ENCODE peak calls at places on chromosomes 2 and 18, in ten cellular contexts. I is cardiac muscle cell, R is psoas muscle, Q is MM.1S, L is AG04450, J is heart right ventricle, C is fibroblast of pulmonary artery, O is cardiac fibroblast, Y is neural progenitor cell, T is gastrocnemius medialis. K is an unnamed sample.

GRCh38 chr2:121076885-121077549 is 208.0 kb downstream of the TFCP2L1 start:
- DNase-seq in I (peak; percentile 82), R (peak; percentile 81), Q (peak; percentile 45), L (no peak), J (peak; percentile 34), C (peak; percentile 46), O (peak; percentile 48), Y (peak; percentile 88), T (peak; percentile 51), K (peak; percentile 85)

GRCh38 chr2:127508621-127509034 is 17.7 kb downstream of the IWS1 start:
- DNase-seq in I (peak; percentile 44), R (peak; percentile 87), Q (no peak), L (peak; percentile 88), J (peak; percentile 85), C (peak; percentile 97), O (peak; percentile 96), Y (no peak), T (peak; percentile 87), K (peak; percentile 30)

GRCh38 chr2:239164281-239164871 is 236.4 kb downstream of the HDAC4 start:
- DNase-seq in I (no peak), R (peak; percentile 42), Q (no peak), L (no peak), J (no peak), C (no peak), O (no peak), Y (no peak), T (peak; percentile 12), K (no peak)

GRCh38 chr2:241202268-241202585 is 13.8 kb downstream of the ANO7 start:
- DNase-seq in I (no peak), R (peak; percentile 48), Q (no peak), L (no peak), J (no peak), C (no peak), O (no peak), Y (no peak), T (no peak), K (no peak)

GRCh38 chr2:232543928-232544631 is 4.6 kb downstream of the CHRNG start:
- DNase-seq in I (no peak), R (no peak), Q (no peak), L (no peak), J (no peak), C (no peak), O (no peak), Y (no peak), T (peak; percentile 13), K (no peak)

GRCh38 chr18:13500227-13500865 is 226.0 kb downstream of the FAM210A start:
- DNase-seq in I (peak; percentile 9), R (peak; percentile 73), Q (no peak), L (no peak), J (peak; percentile 59), C (peak; percentile 55), O (peak; percentile 44), Y (peak; percentile 68), T (peak; percentile 65), K (no peak)

GRCh38 chr2:239307921-239308620 is 92.7 kb downstream of the HDAC4 start:
- DNase-seq in I (no peak), R (peak; percentile 75), Q (no peak), L (no peak), J (no peak), C (no peak), O (no peak), Y (no peak), T (peak; percentile 57), K (no peak)

GRCh38 chr2:150476213-150476740 is 11.2 kb downstream of the RND3 start:
- DNase-seq in I (no peak), R (no peak), Q (no peak), L (no peak), J (no peak), C (no peak), O (no peak), Y (no peak), T (no peak), K (no peak)

GRCh38 chr2:18795881-18796280 is 206.5 kb upstream of the NT5C1B start:
- DNase-seq in I (no peak), R (no peak), Q (no peak), L (no peak), J (no peak), C (peak; percentile 38), O (peak; percentile 49), Y (no peak), T (no peak), K (no peak)

GRCh38 chr2:52383541-52383940 is 1351.6 kb upstream of the NRXN1 start:
- DNase-seq in I (no peak), R (no peak), Q (no peak), L (no peak), J (no peak), C (no peak), O (no peak), Y (no peak), T (no peak), K (no peak)

DNA sequence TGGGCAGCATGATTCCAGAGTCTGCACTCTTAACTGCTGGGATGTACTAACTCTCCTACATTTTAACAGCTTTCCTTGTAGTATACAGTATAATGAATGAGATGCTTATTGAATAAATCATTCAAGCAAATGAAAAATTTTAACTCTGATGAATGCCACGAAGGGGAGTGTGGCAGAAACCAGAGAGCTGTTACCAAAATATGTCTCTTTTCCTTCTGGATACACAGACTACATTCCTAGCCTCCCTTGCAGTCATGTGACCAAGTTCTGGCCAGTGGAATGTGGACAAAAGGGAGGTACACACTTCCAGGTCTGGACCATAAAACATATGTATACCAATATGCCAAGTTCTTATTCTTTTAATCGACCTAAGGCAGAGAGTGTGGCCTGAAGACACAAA is 1.7 kb upstream of the EML4 start:
- DNase-seq in I (no peak), R (no peak), Q (no peak), L (no peak), J (no peak), C (peak; percentile 14), O (no peak), Y (no peak), T (no peak), K (no peak)
- TF ChIP-seq CTCF in I (no peak), R (no peak), Q (no peak), L (no peak), J (no peak), C (no peak), O (no peak), Y (no peak), T (no peak), K (no peak)

GRCh38 chr2:104249666-104250065 is 604.2 kb upstream of the POU3F3 start:
- DNase-seq in I (no peak), R (no peak), Q (no peak), L (no peak), J (no peak), C (no peak), O (no peak), Y (no peak), T (no peak), K (no peak)

GRCh38 chr2:104250635-104251034 is 603.3 kb upstream of the POU3F3 start:
- DNase-seq in I (no peak), R (no peak), Q (no peak), L (no peak), J (no peak), C (no peak), O (no peak), Y (no peak), T (no peak), K (no peak)

DNA sequence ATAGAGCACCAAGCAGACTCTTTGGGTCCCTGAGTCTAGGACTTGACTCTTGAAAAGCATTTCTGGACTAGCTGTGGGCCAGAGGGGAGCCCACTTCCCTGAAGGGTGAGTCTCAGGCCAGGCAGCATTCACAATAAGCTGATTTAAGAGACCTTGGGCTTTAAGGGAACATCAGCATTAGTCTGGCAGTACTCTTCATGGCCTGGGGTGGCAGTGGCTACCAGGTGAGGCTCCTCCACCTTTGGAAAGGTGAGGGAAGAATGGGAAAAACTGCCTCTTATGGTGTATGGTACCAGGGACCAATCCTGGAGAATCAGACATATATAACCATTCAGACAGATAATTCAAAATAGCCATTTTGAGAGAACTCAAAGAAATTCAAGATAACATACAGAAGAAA is 599.9 kb upstream of the POU3F3 start:
- DNase-seq in I (no peak), R (no peak), Q (no peak), L (no peak), J (no peak), C (no peak), O (no peak), Y (no peak), T (no peak), K (no peak)
- TF ChIP-seq CTCF in I (no peak), R (no peak), Q (peak; percentile 4), L (no peak), J (no peak), C (no peak), O (no peak), Y (no peak), T (no peak), K (no peak)

GRCh38 chr18:79796531-79797390 is 977 bp upstream of the KCNG2 start:
- DNase-seq in I (no peak), R (peak; percentile 64), Q (no peak), L (no peak), J (peak; percentile 20), C (peak; percentile 65), O (peak; percentile 64), Y (peak; percentile 31), T (no peak), K (no peak)
- TF ChIP-seq CTCF in I (no peak), R (no peak), Q (no peak), L (no peak), J (no peak), C (no peak), O (no peak), Y (no peak), T (no peak), K (no peak)

GRCh38 chr2:64263315-64263714 is 119.1 kb upstream of the PELI1 start:
- DNase-seq in I (no peak), R (no peak), Q (peak; percentile 40), L (peak; percentile 56), J (no peak), C (peak; percentile 92), O (peak; percentile 85), Y (no peak), T (no peak), K (no peak)

GRCh38 chr2:64260093-64260808 is 116.0 kb upstream of the PELI1 start:
- DNase-seq in I (no peak), R (no peak), Q (no peak), L (no peak), J (no peak), C (no peak), O (no peak), Y (no peak), T (no peak), K (no peak)

GRCh38 chr2:64262816-64263215 is 118.6 kb upstream of the PELI1 start:
- DNase-seq in I (no peak), R (no peak), Q (no peak), L (no peak), J (no peak), C (no peak), O (no peak), Y (no peak), T (no peak), K (no peak)

GRCh38 chr2:64260817-64261216 is 116.6 kb upstream of the PELI1 start:
- DNase-seq in I (no peak), R (no peak), Q (peak; percentile 85), L (no peak), J (peak; percentile 66), C (peak; percentile 31), O (peak; percentile 16), Y (peak; percentile 13), T (peak; percentile 48), K (peak; percentile 47)

DNA sequence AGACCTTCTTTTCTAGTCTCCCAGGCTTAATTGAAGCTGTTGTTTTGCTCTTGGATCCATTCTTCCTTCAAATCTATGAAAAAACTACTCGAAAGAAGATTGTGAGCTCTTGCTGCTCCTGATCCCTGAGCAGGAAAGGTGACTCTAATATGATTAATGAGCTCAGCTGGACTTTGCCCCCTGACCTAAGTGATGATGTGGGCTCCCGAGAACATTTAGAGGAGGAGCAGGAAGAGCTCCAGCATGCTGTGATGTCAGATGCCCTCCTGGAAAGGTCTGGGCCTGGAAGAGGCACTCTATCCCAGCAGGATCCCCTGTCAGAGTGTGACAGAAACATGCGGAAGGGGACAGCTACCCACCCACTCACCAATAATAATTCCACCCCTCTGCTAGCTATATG is 117.8 kb upstream of the PELI1 start:
- DNase-seq in I (no peak), R (no peak), Q (no peak), L (no peak), J (no peak), C (peak; percentile 55), O (peak; percentile 55), Y (no peak), T (no peak), K (no peak)
- TF ChIP-seq CTCF in I (no peak), R (no peak), Q (no peak), L (no peak), J (no peak), C (no peak), O (no peak), Y (no peak), T (no peak), K (no peak)